ENCODE peak calls at places on chromosomes 2 and 18, in five cellular contexts. F, B, A, N and T are unnamed samples.

GRCh38 chr2:166539340-166540162 is 45.5 kb upstream of the SCN7A start:
- DNase-seq in A (peak), N (no peak), B (no peak), F (peak), T (peak)

GRCh38 chr2:173858297-173858731 is 106.9 kb downstream of the SP3 start:
- DNase-seq in A (no peak), B (no peak), F (no peak), N (no peak), T (no peak)

GRCh38 chr18:33960393-33960792 is 264.3 kb downstream of the NOL4 start:
- DNase-seq in F (no peak), N (no peak), B (no peak), A (no peak), T (no peak)

GRCh38 chr2:159071190-159071915 is 102.9 kb downstream of the TANC1 start:
- DNase-seq in B (no peak), A (no peak), N (no peak), F (peak), T (no peak)

GRCh38 chr18:48340502-48340901 is 68.7 kb downstream of the ZBTB7C start:
- DNase-seq in B (no peak), F (no peak), A (no peak), N (no peak), T (no peak)

GRCh38 chr2:76378140-76378539 is 667.4 kb upstream of the GCFC2 start:
- DNase-seq in B (no peak), N (no peak), A (no peak), F (no peak), T (no peak)

GRCh38 chr2:148875387-148876051 is 492 bp downstream of the KIF5C start:
- DNase-seq in B (no peak), A (no peak), N (no peak), F (no peak), T (no peak)

GRCh38 chr2:2848621-2849443 is 517.8 kb upstream of the MYT1L start:
- DNase-seq in B (no peak), N (no peak), A (no peak), F (no peak), T (no peak)

GRCh38 chr18:51227660-51228059 is 30.2 kb upstream of the MEX3C start:
- DNase-seq in B (no peak), A (no peak), F (no peak), N (no peak), T (no peak)

GRCh38 chr2:161992526-161992925 is 81.5 kb downstream of the DPP4 start:
- DNase-seq in N (no peak), B (peak), F (no peak), A (no peak), T (no peak)